ENCODE peak calls at places on chromosomes 16 and 17, in nine cellular contexts. A, S, H, Q, X, G, R, O and K are unnamed samples.
A peak's percentile ranks its signal among the peaks of the same experiment; 100 is the strongest.

GRCh38 chr17:51434434-51435170 is 174.3 kb downstream of the UTP18 start:
- DNase-seq in A (no peak), S (no peak), H (no peak), Q (peak; percentile 42), X (no peak), G (no peak), R (no peak), O (no peak), K (no peak)

GRCh38 chr17:58329808-58330543 is 1.4 kb upstream of the TSPOAP1 start:
- DNase-seq in A (peak; percentile 67), S (no peak), H (no peak), Q (no peak), X (no peak), G (no peak), R (no peak), O (no peak), K (no peak)

GRCh38 chr17:27670791-27671590 is 40.0 kb downstream of the LGALS9 start:
- DNase-seq in A (no peak), S (no peak), H (no peak), Q (peak; percentile 1), X (no peak), G (no peak), R (no peak), O (no peak), K (no peak)

GRCh38 chr17:45951941-45952340 is 47.1 kb upstream of the STH start:
- DNase-seq in A (no peak), S (no peak), H (no peak), Q (peak; percentile 41), X (no peak), G (no peak), R (no peak), O (no peak), K (no peak)

GRCh38 chr17:83053779-83054451 is 25.5 kb upstream of the METRNL start:
- DNase-seq in A (peak; percentile 47), S (peak; percentile 33), H (no peak), Q (no peak), X (no peak), G (peak; percentile 74), R (no peak), O (peak; percentile 36), K (no peak)

GRCh38 chr16:54099627-54100026 is 187.0 kb downstream of the IRX3 start:
- DNase-seq in A (no peak), S (no peak), H (no peak), Q (no peak), X (no peak), G (no peak), R (no peak), O (no peak), K (no peak)

GRCh38 chr17:72115789-72116520 is 4.9 kb upstream of the SOX9 start:
- DNase-seq in A (no peak), S (no peak), H (no peak), Q (no peak), X (no peak), G (no peak), R (no peak), O (no peak), K (no peak)

GRCh38 chr16:70428178-70428998 is 10.5 kb downstream of the ST3GAL2 start:
- DNase-seq in A (peak; percentile 67), S (peak; percentile 98), H (no peak), Q (peak; percentile 99), X (peak; percentile 96), G (peak; percentile 92), R (peak; percentile 95), O (peak; percentile 94), K (peak; percentile 80)

GRCh38 chr17:16282522-16282921 is 65.5 kb downstream of the PIGL start:
- DNase-seq in A (no peak), S (no peak), H (no peak), Q (peak; percentile 40), X (peak; percentile 92), G (peak; percentile 29), R (no peak), O (no peak), K (no peak)

GRCh38 chr17:67194134-67194533 is 50.9 kb downstream of the HELZ start:
- DNase-seq in A (no peak), S (no peak), H (no peak), Q (peak; percentile 71), X (peak; percentile 60), G (no peak), R (peak; percentile 6), O (no peak), K (no peak)

GRCh38 chr16:80759419-80760162 is 44.8 kb downstream of the CDYL2 start:
- DNase-seq in A (no peak), S (no peak), H (no peak), Q (no peak), X (no peak), G (no peak), R (no peak), O (no peak), K (no peak)

GRCh38 chr17:49588726-49589555 is 13.3 kb downstream of the NXPH3 start:
- DNase-seq in A (no peak), S (no peak), H (no peak), Q (no peak), X (peak; percentile 88), G (no peak), R (no peak), O (no peak), K (no peak)

GRCh38 chr17:32936894-32937500 is 9.0 kb downstream of the TMEM98 start:
- DNase-seq in A (peak; percentile 64), S (no peak), H (peak; percentile 81), Q (peak; percentile 91), X (peak; percentile 75), G (peak; percentile 87), R (peak; percentile 87), O (peak; percentile 91), K (no peak)

GRCh38 chr16:1154887-1155331 is 2.0 kb downstream of the CACNA1H start:
- DNase-seq in A (no peak), S (no peak), H (no peak), Q (no peak), X (no peak), G (no peak), R (no peak), O (no peak), K (no peak)

GRCh38 chr17:8965394-8966168 is at the start of gene PIK3R5:
- DNase-seq in A (peak; percentile 77), S (no peak), H (peak; percentile 40), Q (peak; percentile 87), X (no peak), G (peak; percentile 92), R (peak; percentile 19), O (no peak), K (no peak)

GRCh38 chr17:21285164-21286065 is 904 bp downstream of the MAP2K3 start:
- DNase-seq in A (peak; percentile 34), S (no peak), H (no peak), Q (no peak), X (peak; percentile 78), G (no peak), R (peak; percentile 17), O (peak; percentile 48), K (no peak)

GRCh38 chr16:87463722-87464690 is 28.8 kb downstream of the ZCCHC14 start:
- DNase-seq in A (peak; percentile 13), S (no peak), H (no peak), Q (no peak), X (peak; percentile 79), G (peak; percentile 54), R (no peak), O (peak; percentile 45), K (peak; percentile 28)

GRCh38 chr17:57629470-57629869 is 115.6 kb downstream of the CCDC182 start:
- DNase-seq in A (peak; percentile 94), S (no peak), H (no peak), Q (no peak), X (peak; percentile 52), G (peak; percentile 81), R (no peak), O (no peak), K (no peak)

GRCh38 chr16:84598391-84598750 is 19.5 kb downstream of the COTL1 start:
- DNase-seq in A (peak; percentile 54), S (no peak), H (no peak), Q (no peak), X (no peak), G (no peak), R (no peak), O (no peak), K (no peak)
- H3K4me1 ChIP-seq in A (peaks cover 95% of the 10 kb centered on the region), S (no peaks in the 10 kb centered on the region), H (peaks cover 72% of the 10 kb centered on the region), Q (peaks cover 8% of the 10 kb centered on the region), X (peaks cover 43% of the 10 kb centered on the region), G (peaks cover 54% of the 10 kb centered on the region), R (peaks cover 41% of the 10 kb centered on the region), O (peaks cover 19% of the 10 kb centered on the region), K (peaks cover 6% of the 10 kb centered on the region)

GRCh38 chr17:82014432-82014831 is 8.2 kb downstream of the CENPX start:
- DNase-seq in A (no peak), S (no peak), H (no peak), Q (no peak), X (no peak), G (no peak), R (no peak), O (no peak), K (no peak)

GRCh38 chr17:82013772-82014321 is 8.8 kb downstream of the CENPX start:
- DNase-seq in A (no peak), S (no peak), H (no peak), Q (no peak), X (no peak), G (no peak), R (no peak), O (no peak), K (no peak)

GRCh38 chr17:82011617-82012481 is 10.8 kb downstream of the CENPX start:
- DNase-seq in A (no peak), S (no peak), H (no peak), Q (no peak), X (no peak), G (no peak), R (no peak), O (no peak), K (no peak)

GRCh38 chr17:82012482-82013295 is 10.0 kb downstream of the CENPX start:
- DNase-seq in A (no peak), S (no peak), H (no peak), Q (peak; percentile 48), X (no peak), G (no peak), R (peak; percentile 47), O (no peak), K (no peak)

GRCh38 chr17:82013341-82013740 is 9.3 kb downstream of the CENPX start:
- DNase-seq in A (no peak), S (no peak), H (no peak), Q (no peak), X (no peak), G (no peak), R (no peak), O (no peak), K (no peak)
- H3K36me3 ChIP-seq in A (peaks cover 4% of the 10 kb centered on the region), S (peaks cover 3% of the 10 kb centered on the region), H (peaks cover 15% of the 10 kb centered on the region), Q (no peaks in the 10 kb centered on the region), X (no peaks in the 10 kb centered on the region), G (no peaks in the 10 kb centered on the region), R (no peaks in the 10 kb centered on the region), O (no peaks in the 10 kb centered on the region), K (peaks cover 8% of the 10 kb centered on the region)

GRCh38 chr17:77456951-77457548 is 316.3 kb downstream of the SEC14L1 start:
- DNase-seq in A (peak; percentile 57), S (no peak), H (no peak), Q (no peak), X (no peak), G (peak; percentile 72), R (no peak), O (no peak), K (no peak)
- H3K4me1 ChIP-seq in A (peaks cover 88% of the 10 kb centered on the region), S (peaks cover 32% of the 10 kb centered on the region), H (peaks cover 34% of the 10 kb centered on the region), Q (peaks cover 8% of the 10 kb centered on the region), X (peaks cover 12% of the 10 kb centered on the region), G (peaks cover 39% of the 10 kb centered on the region), R (peaks cover 79% of the 10 kb centered on the region), O (peaks cover 4% of the 10 kb centered on the region), K (peaks cover 3% of the 10 kb centered on the region)

DNA sequence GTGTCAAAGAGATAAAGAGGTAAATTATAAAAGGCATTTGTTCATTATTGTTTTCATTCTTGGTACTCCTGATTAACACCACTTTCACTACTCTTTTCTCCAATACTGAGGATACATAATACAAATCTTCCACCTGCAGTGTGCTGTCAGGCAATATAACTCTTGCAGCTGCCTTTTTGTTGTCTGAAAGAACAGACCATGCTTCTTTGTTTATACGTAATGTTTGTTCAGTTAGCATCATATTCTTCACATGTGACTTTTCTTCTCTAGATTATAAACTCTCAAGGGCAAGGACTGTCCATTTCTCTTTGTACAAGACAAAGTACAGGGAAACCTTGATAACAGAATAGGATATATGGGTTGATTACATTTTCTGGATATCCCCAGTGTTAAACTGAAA is 14.2 kb upstream of the ABCC11 start:
- DNase-seq in A (no peak), S (no peak), H (no peak), Q (no peak), X (no peak), G (no peak), R (no peak), O (no peak), K (no peak)
- H3K36me3 ChIP-seq in A (peaks cover 31% of the 10 kb centered on the region), S (peaks cover 57% of the 10 kb centered on the region), H (peaks cover 85% of the 10 kb centered on the region), Q (peaks cover 3% of the 10 kb centered on the region), X (peaks cover 60% of the 10 kb centered on the region), G (no peaks in the 10 kb centered on the region), R (peaks cover 45% of the 10 kb centered on the region), O (no peaks in the 10 kb centered on the region), K (peaks cover 41% of the 10 kb centered on the region)